ENCODE peak calls at places on chromosomes 2 and 18, in four cellular contexts. E, U, M and K are unnamed samples.

GRCh38 chr2:27211241-27211942 is 449 bp upstream of the ATRAID start:
- DNase-seq in E (peak), U (no peak), M (peak), K (no peak)

GRCh38 chr2:143646271-143646670 is 517.1 kb downstream of the ARHGAP15 start:
- DNase-seq in E (no peak), U (no peak), M (no peak), K (no peak)

GRCh38 chr2:241317391-241317790 is 1.7 kb downstream of the SEPTIN2 start:
- DNase-seq in E (no peak), U (no peak), M (no peak), K (no peak)

GRCh38 chr2:63780483-63781155 is 61.1 kb upstream of the UGP2 start:
- DNase-seq in E (no peak), U (no peak), M (no peak), K (no peak)

GRCh38 chr18:40832362-40832761 is 1122.7 kb upstream of the PIK3C3 start:
- DNase-seq in E (no peak), U (no peak), M (no peak), K (no peak)

GRCh38 chr18:55343396-55344073 is 244.5 kb downstream of the TCF4 start:
- DNase-seq in E (peak), U (no peak), M (no peak), K (no peak)

GRCh38 chr2:241818943-241819270 is 9.9 kb downstream of the NEU4 start:
- DNase-seq in E (no peak), U (no peak), M (no peak), K (no peak)

GRCh38 chr2:30267161-30267568 is 35.8 kb downstream of the LBH start:
- DNase-seq in E (peak), U (no peak), M (no peak), K (no peak)

GRCh38 chr2:48978131-48978530 is 176.2 kb downstream of the FSHR start:
- DNase-seq in E (no peak), U (no peak), M (no peak), K (no peak)

GRCh38 chr2:151638188-151638933 is 95.9 kb downstream of the NEB start:
- DNase-seq in E (no peak), U (no peak), M (no peak), K (no peak)

GRCh38 chr2:63740020-63740419 is 101.7 kb upstream of the UGP2 start:
- DNase-seq in E (no peak), U (no peak), M (no peak), K (no peak)

GRCh38 chr2:108325756-108326155 is 37.1 kb downstream of the SULT1C2 start:
- DNase-seq in E (no peak), U (no peak), M (no peak), K (no peak)

GRCh38 chr18:51168960-51169662 is 28.4 kb downstream of the MEX3C start:
- DNase-seq in E (no peak), U (no peak), M (no peak), K (no peak)

GRCh38 chr18:70415823-70416488 is 127.1 kb downstream of the SOCS6 start:
- DNase-seq in E (no peak), U (no peak), M (no peak), K (no peak)

GRCh38 chr2:45382744-45383143 is 228.3 kb downstream of the SRBD1 start:
- DNase-seq in E (no peak), U (no peak), M (no peak), K (no peak)

GRCh38 chr2:217552081-217552480 is 450.7 kb downstream of the TNS1 start:
- DNase-seq in E (peak), U (no peak), M (no peak), K (no peak)

GRCh38 chr18:79916128-79916494 is 35.3 kb downstream of the SLC66A2 start:
- DNase-seq in E (no peak), U (no peak), M (no peak), K (no peak)

GRCh38 chr2:231931481-231931915 is 5.3 kb upstream of the NPPC start:
- DNase-seq in E (no peak), U (no peak), M (no peak), K (no peak)

GRCh38 chr2:236631361-236632291 is 62.0 kb downstream of the ACKR3 start:
- DNase-seq in E (no peak), U (no peak), M (no peak), K (no peak)

GRCh38 chr2:230153390-230153976 is 66.3 kb downstream of the SP110 start:
- DNase-seq in E (no peak), U (no peak), M (no peak), K (no peak)

GRCh38 chr2:219829968-219830738 is 202.7 kb downstream of the SLC4A3 start:
- DNase-seq in E (no peak), U (no peak), M (no peak), K (no peak)

GRCh38 chr2:30165050-30165520 is 18.3 kb downstream of the YPEL5 start:
- DNase-seq in E (peak), U (peak), M (peak), K (peak)

GRCh38 chr2:130769343-130769907 is 14.1 kb downstream of the AMER3 start:
- DNase-seq in E (no peak), U (no peak), M (no peak), K (no peak)

GRCh38 chr2:11329759-11330158 is 14.7 kb downstream of the ROCK2 start:
- DNase-seq in E (no peak), U (no peak), M (no peak), K (no peak)

GRCh38 chr2:41127351-41127750 is 675.5 kb upstream of the SLC8A1 start:
- DNase-seq in E (no peak), U (no peak), M (no peak), K (no peak)

GRCh38 chr2:230893881-230894781 is 29.4 kb downstream of the ITM2C start:
- DNase-seq in E (no peak), U (peak), M (no peak), K (no peak)

GRCh38 chr2:27379840-27380625 is 501 bp downstream of the ZNF513 start:
- DNase-seq in E (peak), U (peak), M (peak), K (peak)

GRCh38 chr2:167049659-167050058 is 161.4 kb downstream of the XIRP2 start:
- DNase-seq in E (no peak), U (no peak), M (no peak), K (no peak)

GRCh38 chr2:75698928-75699327 is 11.8 kb downstream of the GCFC2 start:
- DNase-seq in E (no peak), U (no peak), M (no peak), K (no peak)

GRCh38 chr2:211516537-211516936 is 960.1 kb downstream of the CPS1 start:
- DNase-seq in E (no peak), U (no peak), M (no peak), K (no peak)

GRCh38 chr2:178258916-178259315 is 64.6 kb downstream of the OSBPL6 start:
- DNase-seq in E (no peak), U (no peak), M (no peak), K (no peak)